ENCODE peak calls at places on chromosomes 1 and 21, in six cellular contexts. Z, K, J, A, B and Y are unnamed samples.

GRCh38 chr1:209398330-209398991 is 185.1 kb upstream of the CAMK1G start:
- DNase-seq in A (no peak), K (no peak), J (no peak), Z (peak), B (peak), Y (no peak)

GRCh38 chr1:99638853-99639252 is 7.1 kb upstream of the PALMD start:
- DNase-seq in Z (no peak), J (no peak), A (no peak), B (no peak), K (no peak), Y (no peak)

GRCh38 chr1:88098881-88099280 is 585.2 kb upstream of the PKN2 start:
- DNase-seq in K (no peak), B (no peak), Z (no peak), J (no peak), A (no peak), Y (no peak)

GRCh38 chr1:220929304-220929703 is 50.1 kb downstream of the HLX start:
- DNase-seq in J (no peak), K (no peak), Z (no peak), A (no peak), B (no peak), Y (no peak)

GRCh38 chr1:41898191-41898713 is 20.5 kb downstream of the HIVEP3 start:
- DNase-seq in B (no peak), A (peak), Z (peak), J (no peak), K (peak), Y (peak)

GRCh38 chr21:26819944-26820343 is 25.3 kb downstream of the ADAMTS1 start:
- DNase-seq in J (no peak), Z (no peak), B (no peak), A (no peak), K (no peak), Y (no peak)

GRCh38 chr21:30408782-30409494 is 13.1 kb downstream of the KRTAP13-1 start:
- DNase-seq in Z (peak), A (no peak), B (no peak), J (peak), K (peak), Y (no peak)

GRCh38 chr1:59290173-59290954 is 6.5 kb upstream of the FGGY start:
- DNase-seq in B (no peak), J (peak), K (peak), Z (peak), A (no peak), Y (no peak)